ENCODE peak calls at places on chromosome 20, in six cellular contexts. Q is H1, C is H9, Z is trophoblast cell, I is mesenchymal stem cell, P is neuronal stem cell. S is an unnamed sample.

GRCh38 chr20:47356220-47356525 is 326 bp downstream of the ZMYND8 start:
- DNase-seq in Q (no peak), C (no peak), Z (no peak), I (no peak), P (no peak), S (no peak)

GRCh38 chr20:53238121-53238660 is 266.0 kb downstream of the TSHZ2 start:
- DNase-seq in Q (no peak), C (no peak), Z (no peak), I (peak; percentile 19), P (no peak), S (no peak)

GRCh38 chr20:23641936-23642751 is 4.4 kb upstream of the CST3 start:
- DNase-seq in Q (no peak), C (no peak), Z (peak; percentile 48), I (peak; percentile 93), P (no peak), S (peak; percentile 87)

GRCh38 chr20:19583532-19584175 is 174.4 kb upstream of the RIN2 start:
- DNase-seq in Q (peak; percentile 96), C (peak; percentile 91), Z (peak; percentile 89), I (peak; percentile 21), P (peak; percentile 82), S (peak; percentile 5)

GRCh38 chr20:4443016-4443415 is 278.7 kb upstream of the PRND start:
- DNase-seq in Q (no peak), C (no peak), Z (no peak), I (no peak), P (no peak), S (no peak)

GRCh38 chr20:51321343-51322163 is 221.0 kb downstream of the NFATC2 start:
- DNase-seq in Q (no peak), C (no peak), Z (no peak), I (peak; percentile 48), P (no peak), S (no peak)

GRCh38 chr20:35828916-35829315 is 57.1 kb downstream of the PHF20 start:
- DNase-seq in Q (no peak), C (no peak), Z (no peak), I (no peak), P (no peak), S (no peak)

GRCh38 chr20:40449144-40449543 is 239.9 kb downstream of the MAFB start:
- DNase-seq in Q (no peak), C (no peak), Z (no peak), I (no peak), P (no peak), S (no peak)

GRCh38 chr20:9241232-9241692 is 172.4 kb downstream of the PLCB4 start:
- DNase-seq in Q (no peak), C (no peak), Z (no peak), I (peak; percentile 56), P (no peak), S (peak; percentile 54)

GRCh38 chr20:7790189-7790588 is 150.1 kb downstream of the HAO1 start:
- DNase-seq in Q (no peak), C (no peak), Z (no peak), I (no peak), P (no peak), S (no peak)

GRCh38 chr20:57211406-57211805 is 55.0 kb downstream of the BMP7 start:
- DNase-seq in Q (no peak), C (no peak), Z (no peak), I (no peak), P (no peak), S (no peak)

GRCh38 chr20:6007094-6007528 is 46.7 kb downstream of the LRRN4 start:
- DNase-seq in Q (no peak), C (no peak), Z (no peak), I (no peak), P (no peak), S (no peak)

GRCh38 chr20:4844325-4844724 is 122.6 kb downstream of the PRND start:
- DNase-seq in Q (no peak), C (no peak), Z (no peak), I (peak; percentile 15), P (no peak), S (no peak)

DNA sequence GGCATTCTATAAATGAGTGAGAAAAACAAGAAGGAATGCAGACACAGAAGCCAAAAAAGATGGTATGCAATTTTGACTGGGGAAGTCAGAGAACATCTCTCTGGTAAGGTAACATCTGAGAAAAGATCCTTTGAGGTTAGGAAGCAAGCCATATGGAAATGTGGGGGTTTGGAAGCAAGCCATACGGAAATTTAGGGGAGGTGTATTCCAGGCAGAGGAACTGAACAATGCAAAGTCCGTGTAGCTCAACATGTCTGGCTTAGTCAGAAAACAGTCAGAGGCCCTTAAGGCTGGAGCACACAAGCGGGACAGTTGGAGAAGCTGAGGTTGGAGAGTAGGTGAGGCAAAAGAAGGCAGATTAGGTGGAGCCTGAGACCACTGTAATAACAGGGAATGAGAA is 35.3 kb downstream of the RALGAPA2 start:
- DNase-seq in Q (no peak), C (no peak), Z (no peak), I (no peak), P (no peak), S (no peak)
- H4K91ac ChIP-seq in Q (no peak overlapping the region), C (no peak overlapping the region), Z (no peak overlapping the region), I (no peak overlapping the region), P (no peak overlapping the region), S (no peak overlapping the region)

DNA sequence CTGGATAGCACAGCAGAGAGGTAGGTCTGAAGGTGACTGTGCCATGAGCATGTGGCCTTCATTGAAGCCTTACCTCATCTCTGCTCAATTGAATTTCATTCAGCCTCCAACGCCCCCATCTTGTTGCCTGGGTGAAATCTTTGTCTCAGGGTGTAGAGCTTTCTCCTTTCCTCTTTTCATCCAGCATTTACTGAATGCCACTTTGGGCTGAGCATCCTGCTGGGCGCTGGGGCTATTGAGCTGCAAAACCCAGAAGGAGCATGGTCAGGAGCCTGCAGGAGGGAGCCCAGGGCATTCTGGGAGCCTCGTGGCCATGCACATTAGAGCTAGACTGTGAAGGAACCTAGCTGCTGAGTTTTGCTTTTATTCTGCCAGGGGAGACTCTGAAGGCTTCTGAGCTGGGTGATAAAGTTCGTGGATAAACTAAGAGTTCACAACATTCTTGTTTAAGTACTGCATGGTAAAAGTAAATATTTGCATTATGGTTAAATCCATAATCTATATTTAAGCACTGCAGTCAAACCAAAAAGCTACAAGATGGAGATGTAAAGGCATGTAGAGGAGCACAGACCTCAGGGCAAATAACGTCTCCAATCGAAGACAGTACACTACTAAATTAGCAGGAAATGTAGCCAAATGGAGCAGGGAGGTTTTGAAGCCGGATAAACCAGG is 13.2 kb upstream of the ASXL1 start:
- DNase-seq in Q (peak; percentile 52), C (peak; percentile 48), Z (no peak), I (no peak), P (no peak), S (no peak)
- H4K91ac ChIP-seq in Q (no peak overlapping the region), C (no peak overlapping the region), Z (no peak overlapping the region), I (no peak overlapping the region), P (no peak overlapping the region), S (no peak overlapping the region)

GRCh38 chr20:24972341-24972740 is 20.2 kb downstream of the APMAP start:
- DNase-seq in Q (no peak), C (no peak), Z (no peak), I (no peak), P (no peak), S (no peak)
- H4K91ac ChIP-seq in Q (no peak overlapping the region), C (no peak overlapping the region), Z (no peak overlapping the region), I (no peak overlapping the region), P (no peak overlapping the region), S (no peak overlapping the region)

GRCh38 chr20:49685161-49685601 is 28.5 kb downstream of the B4GALT5 start:
- DNase-seq in Q (no peak), C (no peak), Z (no peak), I (no peak), P (no peak), S (no peak)

GRCh38 chr20:49685809-49686208 is 27.9 kb downstream of the B4GALT5 start:
- DNase-seq in Q (no peak), C (no peak), Z (no peak), I (peak; percentile 65), P (no peak), S (peak; percentile 72)

GRCh38 chr20:49690899-49691620 is 22.6 kb downstream of the B4GALT5 start:
- DNase-seq in Q (no peak), C (no peak), Z (peak; percentile 61), I (peak; percentile 53), P (no peak), S (peak; percentile 69)

GRCh38 chr20:49684335-49684997 is 29.2 kb downstream of the B4GALT5 start:
- DNase-seq in Q (no peak), C (no peak), Z (peak; percentile 27), I (no peak), P (no peak), S (no peak)

DNA sequence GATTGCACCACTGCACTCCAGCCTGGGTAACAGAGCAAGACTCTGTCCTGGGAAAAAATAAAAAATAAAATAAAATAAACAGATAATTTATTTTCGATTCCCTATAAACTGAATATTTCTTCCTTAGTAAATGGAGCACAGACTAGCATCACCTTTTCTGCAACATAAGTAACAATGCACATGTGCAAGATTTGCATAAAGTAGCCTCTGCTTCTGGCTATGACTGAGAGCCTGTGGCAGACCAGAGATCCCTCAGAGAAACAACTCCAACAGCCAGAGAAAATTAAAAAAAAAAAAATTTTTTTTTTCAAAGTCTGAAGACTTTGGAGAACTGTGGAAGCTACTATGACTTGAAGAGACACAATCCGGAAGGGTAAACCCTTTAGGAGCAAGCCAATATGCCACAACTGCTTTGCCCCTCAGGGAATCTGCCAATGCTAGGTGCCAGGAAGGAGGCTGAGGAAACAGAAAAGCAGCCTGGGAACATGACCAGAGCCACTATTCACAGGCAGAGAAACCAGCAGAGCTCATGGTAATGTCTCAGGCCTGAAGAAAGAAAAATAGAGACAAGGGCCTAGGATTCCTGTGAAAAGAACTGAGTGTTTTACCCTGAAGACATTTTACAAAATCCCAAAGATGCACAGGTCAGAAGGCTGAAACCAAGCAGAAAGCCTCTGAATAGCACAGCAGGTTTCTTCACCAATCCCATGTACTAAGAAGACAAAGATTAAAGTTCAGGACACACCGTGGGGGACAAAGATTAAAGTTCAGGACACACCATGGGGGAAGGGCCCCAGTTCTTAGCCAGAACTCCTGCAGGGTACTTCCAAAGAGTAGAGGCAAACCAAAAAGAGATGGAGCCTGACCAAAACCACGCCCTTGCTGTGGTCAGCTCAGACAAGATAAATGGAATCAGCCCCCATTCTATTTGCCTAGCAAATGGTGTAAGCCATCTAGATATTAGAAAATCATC is 25.8 kb downstream of the B4GALT5 start:
- DNase-seq in Q (no peak), C (no peak), Z (no peak), I (no peak), P (peak; percentile 48), S (no peak)
- H4K91ac ChIP-seq in Q (no peak overlapping the region), C (no peak overlapping the region), Z (no peak overlapping the region), I (no peak overlapping the region), P (no peak overlapping the region), S (no peak overlapping the region)

DNA sequence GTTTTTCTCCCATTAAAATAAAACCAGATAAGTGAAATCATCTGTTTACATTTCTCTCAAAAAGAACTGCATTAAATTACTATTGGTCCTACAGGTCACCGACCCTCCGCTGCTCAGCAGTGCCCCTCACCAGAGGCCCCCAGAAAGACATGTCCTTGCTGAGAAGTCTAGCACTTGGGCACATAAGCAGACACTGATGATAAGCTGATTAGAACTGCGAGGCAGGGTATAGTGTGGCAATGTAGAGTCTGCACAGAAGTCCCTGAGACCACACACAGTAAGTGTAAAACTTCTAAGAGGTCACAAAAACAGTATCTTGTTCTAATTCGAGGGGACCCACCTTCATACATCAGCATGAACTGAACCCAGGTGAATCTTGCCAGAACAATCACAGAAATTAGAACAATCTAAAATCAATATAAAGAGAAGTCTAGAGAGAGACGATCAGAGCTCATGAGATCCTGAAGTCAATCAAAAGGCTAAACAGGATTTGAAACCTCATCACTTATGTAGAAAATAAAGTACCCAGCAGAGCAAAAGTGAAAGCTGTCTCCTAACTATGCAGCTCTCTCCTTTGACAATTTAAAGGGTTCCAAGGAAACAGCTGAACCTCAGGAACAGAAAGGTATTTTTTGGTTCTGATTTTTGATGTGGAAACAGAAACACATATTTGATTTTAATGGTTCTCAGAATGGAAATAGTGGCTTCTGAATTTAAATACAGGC is 182.9 kb downstream of the PTPRT start:
- DNase-seq in Q (no peak), C (no peak), Z (no peak), I (no peak), P (no peak), S (no peak)
- H4K91ac ChIP-seq in Q (no peak overlapping the region), C (no peak overlapping the region), Z (no peak overlapping the region), I (no peak overlapping the region), P (no peak overlapping the region), S (no peak overlapping the region)

S was measured in IMR-90.